ENCODE peak calls at places on chromosomes 16 and 17, in seven cellular contexts. B is Karpas-422, E is PC-9, H is PC-3, S is MM.1S, R is HCT116, O is GM23338. F is an unnamed sample.

GRCh38 chr16:81251871-81252270 is 13.4 kb downstream of the BCO1 start:
- DNase-seq in B (no peak), E (no peak), H (no peak), S (no peak), R (no peak), O (no peak), F (peak; percentile 10)

GRCh38 chr16:56776562-56776961 is 46.6 kb downstream of the NUP93 start:
- DNase-seq in B (no peak), E (no peak), H (no peak), S (no peak), R (no peak), O (no peak), F (peak; percentile 63)

GRCh38 chr16:14007460-14007859 is 63.7 kb upstream of the MRTFB start:
- DNase-seq in B (no peak), E (no peak), H (peak; percentile 76), S (no peak), R (no peak), O (no peak), F (peak; percentile 83)

GRCh38 chr17:55735784-55736405 is 13.2 kb upstream of the TMEM100 start:
- DNase-seq in B (peak; percentile 79), E (no peak), H (peak; percentile 66), S (peak; percentile 57), R (peak; percentile 49), O (peak; percentile 78), F (peak; percentile 82)

GRCh38 chr16:3520861-3521260 is 20.1 kb downstream of the CLUAP1 start:
- DNase-seq in B (no peak), E (no peak), H (no peak), S (no peak), R (no peak), O (peak; percentile 52), F (no peak)

GRCh38 chr16:3497771-3498170 is 2.5 kb upstream of the C16orf90 start:
- DNase-seq in B (no peak), E (no peak), H (no peak), S (no peak), R (no peak), O (no peak), F (no peak)

GRCh38 chr17:39794249-39794970 is 56.7 kb downstream of the GRB7 start:
- DNase-seq in B (peak; percentile 86), E (no peak), H (no peak), S (peak; percentile 91), R (no peak), O (no peak), F (no peak)

GRCh38 chr17:68418876-68419275 is 38.4 kb downstream of the WIPI1 start:
- DNase-seq in B (no peak), E (no peak), H (no peak), S (no peak), R (no peak), O (no peak), F (no peak)

GRCh38 chr17:2485543-2485942 is 26.1 kb downstream of the METTL16 start:
- DNase-seq in B (no peak), E (peak; percentile 80), H (peak; percentile 45), S (no peak), R (no peak), O (no peak), F (peak; percentile 13)

GRCh38 chr16:70746040-70746707 is 54.8 kb downstream of the VAC14 start:
- DNase-seq in B (no peak), E (peak; percentile 48), H (peak; percentile 73), S (no peak), R (peak; percentile 51), O (no peak), F (peak; percentile 99)

GRCh38 chr17:75665981-75666380 is 973 bp downstream of the RECQL5 start:
- DNase-seq in B (no peak), E (no peak), H (no peak), S (no peak), R (no peak), O (no peak), F (no peak)

GRCh38 chr16:71501562-71501961 is 12.4 kb upstream of the ZNF19 start:
- DNase-seq in B (no peak), E (no peak), H (no peak), S (no peak), R (no peak), O (no peak), F (no peak)

GRCh38 chr17:2710804-2711607 is 558 bp downstream of the CLUH start:
- DNase-seq in B (peak; percentile 79), E (peak; percentile 46), H (peak; percentile 3), S (peak; percentile 49), R (no peak), O (peak; percentile 68), F (peak; percentile 62)

GRCh38 chr17:47225911-47226688 is 17.0 kb downstream of the MYL4 start:
- DNase-seq in B (no peak), E (no peak), H (no peak), S (no peak), R (no peak), O (no peak), F (peak; percentile 18)

GRCh38 chr16:69861276-69862030 is 89.7 kb upstream of the CLEC18A start:
- DNase-seq in B (no peak), E (no peak), H (no peak), S (no peak), R (no peak), O (no peak), F (peak; percentile 68)

GRCh38 chr16:12295395-12295794 is 318.9 kb downstream of the SNX29 start:
- DNase-seq in B (no peak), E (no peak), H (no peak), S (no peak), R (no peak), O (no peak), F (peak; percentile 43)

GRCh38 chr17:35082073-35082657 is 18.7 kb upstream of the RFFL start:
- DNase-seq in B (no peak), E (peak; percentile 82), H (peak; percentile 89), S (peak; percentile 68), R (peak; percentile 81), O (no peak), F (peak; percentile 87)

GRCh38 chr17:10713336-10713735 is 15.9 kb downstream of the ADPRM start:
- DNase-seq in B (no peak), E (no peak), H (no peak), S (no peak), R (no peak), O (no peak), F (peak; percentile 4)

GRCh38 chr16:85045077-85045476 is 17.5 kb downstream of the KIAA0513 start:
- DNase-seq in B (no peak), E (no peak), H (no peak), S (no peak), R (no peak), O (no peak), F (no peak)

GRCh38 chr17:74515941-74516340 is 15.3 kb downstream of the CD300LB start:
- DNase-seq in B (no peak), E (no peak), H (no peak), S (no peak), R (no peak), O (no peak), F (no peak)

GRCh38 chr17:74768069-74768762 is 7.9 kb downstream of the NAT9 start:
- DNase-seq in B (no peak), E (no peak), H (peak; percentile 51), S (no peak), R (no peak), O (no peak), F (peak; percentile 92)

GRCh38 chr17:68379692-68380677 is 77.3 kb downstream of the WIPI1 start:
- DNase-seq in B (no peak), E (no peak), H (no peak), S (no peak), R (no peak), O (no peak), F (no peak)

GRCh38 chr17:50532452-50533024 is at the start of gene EPN3:
- DNase-seq in B (no peak), E (peak; percentile 80), H (peak; percentile 86), S (no peak), R (peak; percentile 31), O (peak; percentile 78), F (peak; percentile 49)

GRCh38 chr16:67447508-67448076 is 16.7 kb downstream of the HSD11B2 start:
- DNase-seq in B (peak; percentile 93), E (no peak), H (peak; percentile 46), S (peak; percentile 75), R (peak; percentile 54), O (peak; percentile 61), F (peak; percentile 40)

GRCh38 chr17:44672479-44673093 is 16.3 kb downstream of the MEIOC start:
- DNase-seq in B (peak; percentile 63), E (no peak), H (peak; percentile 63), S (no peak), R (peak; percentile 18), O (peak; percentile 45), F (peak; percentile 55)

DNA sequence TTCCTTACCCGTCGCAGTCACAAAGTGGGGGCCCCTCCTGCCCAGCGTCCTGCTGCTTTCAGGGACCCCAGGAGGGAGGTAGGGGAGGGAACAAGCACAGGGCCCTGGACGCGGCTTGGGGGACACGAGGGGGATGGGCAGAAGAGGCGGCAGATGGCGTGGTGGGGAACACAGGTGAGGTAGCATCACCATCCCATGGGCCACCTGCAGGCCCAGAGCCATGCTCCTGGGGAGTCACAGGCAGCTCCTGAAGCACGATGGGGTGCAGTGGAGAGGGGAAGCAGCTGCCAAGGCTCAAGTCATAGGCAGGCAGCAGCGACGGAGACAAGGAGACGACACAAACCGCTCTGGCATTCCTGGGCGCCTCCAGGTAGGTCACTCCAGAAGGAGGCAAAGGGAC is 10.8 kb downstream of the UNKL start:
- DNase-seq in B (no peak), E (no peak), H (no peak), S (no peak), R (no peak), O (no peak), F (no peak)
- H3K9me2 ChIP-seq in B (no peaks in the 10 kb centered on the region), E (no peaks in the 10 kb centered on the region), H (no peaks in the 10 kb centered on the region), S (no peaks in the 10 kb centered on the region), R (no peaks in the 10 kb centered on the region), O (no peaks in the 10 kb centered on the region), F (no peaks in the 10 kb centered on the region)

DNA sequence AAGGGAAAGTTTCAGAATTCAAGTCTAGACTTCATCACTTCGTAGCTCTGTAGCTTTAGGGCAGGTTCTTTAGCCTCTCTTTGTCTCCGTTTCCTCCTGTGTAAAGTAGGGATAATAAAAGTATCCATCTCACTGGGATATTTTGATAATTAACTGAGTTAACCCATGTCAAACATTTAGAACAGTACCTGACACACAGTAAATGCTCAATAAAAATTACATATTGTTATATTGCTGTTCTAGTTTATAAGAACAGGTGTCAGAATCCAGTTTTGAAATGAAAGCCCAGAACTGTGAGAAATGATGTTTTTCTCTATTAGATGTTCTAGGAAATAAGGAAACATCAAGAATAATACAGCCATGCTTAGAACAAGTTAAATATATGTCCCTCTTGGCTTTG is 4.3 kb downstream of the MOSMO start:
- DNase-seq in B (no peak), E (no peak), H (no peak), S (no peak), R (no peak), O (no peak), F (no peak)
- H3K9me2 ChIP-seq in B (no peaks in the 10 kb centered on the region), E (no peaks in the 10 kb centered on the region), H (no peaks in the 10 kb centered on the region), S (no peaks in the 10 kb centered on the region), R (no peaks in the 10 kb centered on the region), O (no peaks in the 10 kb centered on the region), F (no peaks in the 10 kb centered on the region)

DNA sequence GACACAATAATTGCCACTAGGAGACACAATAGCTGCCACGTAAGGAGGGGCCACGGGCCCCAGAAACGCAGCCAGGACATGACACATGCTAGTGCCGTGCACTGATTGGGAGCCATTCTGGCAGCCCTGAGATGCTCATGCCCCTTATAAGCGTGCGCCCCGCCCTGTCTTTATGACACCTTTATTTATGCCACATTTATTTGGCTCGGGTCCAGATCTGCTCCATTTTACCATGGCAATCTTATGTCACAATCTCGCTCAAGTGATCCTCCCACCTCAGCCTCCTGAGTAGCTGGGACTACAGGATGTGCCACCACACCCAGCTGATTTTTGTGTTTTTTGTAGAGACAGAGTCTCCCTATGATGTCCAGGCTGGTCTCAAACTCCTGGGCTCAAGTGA is 43.8 kb upstream of the NF1 start:
- DNase-seq in B (no peak), E (no peak), H (no peak), S (no peak), R (no peak), O (no peak), F (no peak)
- H3K9me2 ChIP-seq in B (no peaks in the 10 kb centered on the region), E (no peaks in the 10 kb centered on the region), H (no peaks in the 10 kb centered on the region), S (no peaks in the 10 kb centered on the region), R (no peaks in the 10 kb centered on the region), O (peaks cover 2% of the 10 kb centered on the region), F (no peaks in the 10 kb centered on the region)

GRCh38 chr17:33272438-33272837 is 20.7 kb downstream of the ASIC2 start:
- DNase-seq in B (no peak), E (no peak), H (no peak), S (no peak), R (no peak), O (no peak), F (no peak)
- H3K9me2 ChIP-seq in B (no peaks in the 10 kb centered on the region), E (no peaks in the 10 kb centered on the region), H (no peaks in the 10 kb centered on the region), S (no peaks in the 10 kb centered on the region), R (no peaks in the 10 kb centered on the region), O (no peaks in the 10 kb centered on the region), F (no peaks in the 10 kb centered on the region)